ENCODE peak calls at places on chromosomes 12 and 14, in seven cellular contexts. G, H, J, W, R, U and Y are unnamed samples.
A peak's percentile ranks its signal among the peaks of the same experiment; 100 is the strongest.

GRCh38 chr14:64758711-64759554 is 54.7 kb downstream of the PLEKHG3 start:
- DNase-seq in G (peak; percentile 71), H (peak; percentile 97), J (peak; percentile 59), W (peak; percentile 38), R (peak; percentile 56), U (peak; percentile 59), Y (no peak)

GRCh38 chr12:106918746-106919145 is 37.0 kb upstream of the TMEM263 start:
- DNase-seq in G (no peak), H (peak; percentile 8), J (no peak), W (no peak), R (no peak), U (peak; percentile 60), Y (no peak)

GRCh38 chr12:12267801-12268200 is 957 bp upstream of the LRP6 start:
- DNase-seq in G (peak; percentile 36), H (no peak), J (no peak), W (no peak), R (no peak), U (no peak), Y (no peak)

GRCh38 chr12:65163755-65164154 is 5.6 kb upstream of the LEMD3 start:
- DNase-seq in G (no peak), H (no peak), J (no peak), W (no peak), R (no peak), U (no peak), Y (no peak)

GRCh38 chr14:20848316-20848954 is 42.8 kb upstream of the RNASE3 start:
- DNase-seq in G (peak; percentile 84), H (peak; percentile 19), J (no peak), W (no peak), R (no peak), U (no peak), Y (no peak)

GRCh38 chr14:97380539-97380941 is 583.4 kb downstream of the VRK1 start:
- DNase-seq in G (no peak), H (no peak), J (no peak), W (no peak), R (no peak), U (no peak), Y (no peak)

GRCh38 chr14:37142835-37143499 is 29.4 kb downstream of the SLC25A21 start:
- DNase-seq in G (no peak), H (peak; percentile 72), J (no peak), W (no peak), R (no peak), U (peak; percentile 51), Y (no peak)

GRCh38 chr12:101414533-101415119 is 7.1 kb upstream of the ARL1 start:
- DNase-seq in G (peak; percentile 60), H (peak; percentile 67), J (no peak), W (no peak), R (no peak), U (peak; percentile 76), Y (no peak)

GRCh38 chr12:75868501-75868900 is 163.1 kb downstream of the PHLDA1 start:
- DNase-seq in G (no peak), H (no peak), J (peak; percentile 45), W (no peak), R (no peak), U (no peak), Y (no peak)

DNA sequence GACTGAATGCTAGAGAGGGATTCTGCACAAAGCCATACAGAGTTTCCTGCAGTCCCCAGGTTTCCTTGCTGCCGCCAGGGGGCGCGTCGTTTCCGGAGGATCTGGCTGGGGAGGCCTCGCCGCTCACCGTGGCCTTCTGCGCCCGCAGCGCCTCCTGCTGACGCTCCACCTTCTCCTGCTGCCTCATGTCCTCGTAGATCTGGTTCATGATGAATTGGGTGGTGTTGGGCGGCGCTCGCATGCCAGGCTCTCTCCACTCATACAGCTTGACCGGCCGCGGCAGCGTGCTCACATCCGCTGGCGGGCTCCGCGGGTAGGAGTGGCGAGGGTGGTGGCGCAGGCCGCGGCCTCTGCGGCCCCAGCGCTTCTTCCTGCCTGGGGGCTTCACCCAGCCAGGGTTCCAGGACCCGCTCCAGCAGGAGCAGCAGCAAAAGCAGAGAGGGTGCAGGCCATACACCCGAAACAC is 987 bp downstream of the CCER1 start:
- DNase-seq in G (no peak), H (no peak), J (no peak), W (peak; percentile 49), R (no peak), U (no peak), Y (no peak)
- TF ChIP-seq CTCF in G (peak; percentile 29), H (no peak), J (peak; percentile 20), W (peak; percentile 29), R (no peak), U (peak; percentile 12), Y (no peak)

GRCh38 chr12:108131035-108131434 is 1.9 kb downstream of the WSCD2 start:
- DNase-seq in G (no peak), H (no peak), J (no peak), W (no peak), R (no peak), U (no peak), Y (no peak)

GRCh38 chr12:108128221-108129016 is 669 bp upstream of the WSCD2 start:
- DNase-seq in G (no peak), H (no peak), J (no peak), W (no peak), R (no peak), U (no peak), Y (no peak)

GRCh38 chr12:108126990-108127468 is 2.1 kb upstream of the WSCD2 start:
- DNase-seq in G (no peak), H (no peak), J (no peak), W (no peak), R (no peak), U (no peak), Y (no peak)

GRCh38 chr12:108127654-108128053 is 1.4 kb upstream of the WSCD2 start:
- DNase-seq in G (no peak), H (no peak), J (no peak), W (no peak), R (no peak), U (no peak), Y (no peak)

DNA sequence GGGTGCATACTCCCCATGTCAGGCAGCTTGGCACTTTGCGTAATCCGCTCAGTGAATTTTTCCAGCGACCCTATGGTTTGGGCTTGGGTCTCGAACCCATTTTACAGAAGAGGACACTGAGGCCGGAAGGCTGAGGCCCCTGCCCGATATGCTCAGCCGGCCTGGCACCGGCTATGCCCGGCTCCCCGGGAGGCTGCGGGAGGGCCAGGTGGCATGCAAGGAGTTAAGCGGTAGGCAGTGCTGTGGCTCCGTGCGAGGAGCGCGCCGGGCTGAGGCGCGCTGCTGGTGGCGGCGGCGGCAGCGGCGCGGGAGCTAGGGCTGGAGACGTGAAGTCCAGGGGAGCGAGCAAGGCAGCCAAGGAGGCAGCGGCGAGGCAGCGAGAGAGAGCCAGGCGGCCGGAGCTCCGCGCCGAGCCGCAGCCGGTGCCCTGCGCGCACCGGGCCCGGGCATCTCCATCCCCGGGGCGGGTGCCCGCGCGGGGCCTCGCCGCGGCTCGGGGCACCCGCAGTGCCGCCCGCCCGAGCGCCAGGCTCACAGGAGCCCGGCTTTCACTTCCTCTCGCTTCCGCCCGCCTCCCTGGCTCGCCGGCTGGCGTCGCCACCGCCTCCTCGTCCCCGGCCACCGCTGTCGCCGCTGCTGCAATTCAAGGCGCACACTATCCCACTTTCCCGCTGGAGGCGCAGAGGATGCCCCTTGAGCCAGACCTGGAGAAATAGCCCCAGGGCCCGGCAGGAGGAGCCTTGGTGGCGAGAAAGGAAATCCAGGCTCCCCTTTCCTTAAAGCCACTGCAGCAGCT is at the start of gene WSCD2:
- DNase-seq in G (no peak), H (no peak), J (no peak), W (peak; percentile 59), R (peak; percentile 40), U (no peak), Y (peak; percentile 67)
- TF ChIP-seq POLR2A in G (no peak), H (no peak), J (no peak), W (no peak), R (no peak), U (no peak), Y (no peak)

DNA sequence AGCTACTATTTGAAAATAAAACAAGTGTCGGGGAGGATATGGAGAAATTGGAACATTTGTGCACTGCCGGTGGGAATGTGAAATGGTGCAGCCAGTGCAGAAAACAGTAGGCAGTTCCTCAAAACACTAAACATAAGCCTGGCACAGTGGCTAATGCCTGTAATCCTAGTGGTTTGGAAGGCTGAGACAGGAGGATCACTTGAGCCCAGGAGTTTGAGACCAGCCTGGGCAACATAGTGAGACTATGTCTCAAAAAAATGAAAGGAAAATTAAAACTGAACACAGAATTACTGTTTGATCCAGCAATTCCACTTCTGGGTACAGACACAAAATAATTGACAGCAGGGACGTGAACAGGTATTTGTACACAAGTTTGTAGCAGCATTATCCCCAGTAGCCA is 12.6 kb downstream of the SIVA1 start:
- DNase-seq in G (no peak), H (no peak), J (no peak), W (no peak), R (no peak), U (no peak), Y (no peak)
- TF ChIP-seq CTCF in G (no peak), H (no peak), J (no peak), W (no peak), R (no peak), U (no peak), Y (no peak)

DNA sequence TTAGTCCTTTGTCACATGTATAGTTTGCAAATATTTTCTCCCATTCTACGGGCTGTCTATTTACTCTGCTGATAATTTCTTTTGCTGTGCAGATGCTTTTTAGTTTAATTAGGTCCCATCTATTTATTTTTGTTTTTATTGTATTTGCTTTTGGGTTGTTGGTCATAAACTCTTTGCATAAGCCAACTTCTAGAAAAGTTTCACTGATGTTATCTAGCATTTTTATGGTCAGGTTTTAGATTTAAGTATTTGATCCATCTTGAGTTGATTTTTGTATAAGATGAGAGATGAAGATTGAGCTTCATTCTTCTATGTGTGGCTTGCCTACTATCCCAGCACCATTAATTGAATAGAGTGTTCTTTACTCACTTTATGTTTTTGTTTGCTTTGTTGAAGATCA is 1008.4 kb upstream of the ATXN7L3B start:
- DNase-seq in G (no peak), H (no peak), J (no peak), W (no peak), R (no peak), U (no peak), Y (no peak)
- TF ChIP-seq POLR2A in G (no peak), H (no peak), J (no peak), W (no peak), R (no peak), U (no peak), Y (no peak)